ENCODE peak calls at places on chromosomes 4 and X, in seven cellular contexts. One of them, this sample, is unnamed.

GRCh38 chr4:24840826-24841587 is 45.6 kb downstream of the SOD3 start:
- DNase-seq in SK-N-SH: no peak
- DNase-seq in HL-60: no peak
- DNase-seq in uterus: no peak
- DNase-seq in stomach: no peak
- DNase-seq in mammary epithelial cell: no peak
- DNase-seq in PC-3: peak
- DNase-seq in this sample: no peak

GRCh38 chr4:179164642-179165338 is 1722.6 kb upstream of the AGA start:
- DNase-seq in uterus: no peak
- DNase-seq in stomach: no peak
- DNase-seq in HL-60: no peak
- DNase-seq in SK-N-SH: no peak
- DNase-seq in PC-3: peak
- DNase-seq in mammary epithelial cell: no peak
- DNase-seq in this sample: no peak

GRCh38 chr4:52611030-52611555 is 48.0 kb downstream of the USP46 start:
- DNase-seq in SK-N-SH: no peak
- DNase-seq in PC-3: no peak
- DNase-seq in mammary epithelial cell: no peak
- DNase-seq in HL-60: no peak
- DNase-seq in stomach: no peak
- DNase-seq in uterus: no peak
- DNase-seq in this sample: no peak

GRCh38 chr4:139015948-139016451 is 419 bp downstream of the NOCT start:
- DNase-seq in stomach: peak
- DNase-seq in mammary epithelial cell: peak
- DNase-seq in uterus: no peak
- DNase-seq in SK-N-SH: no peak
- DNase-seq in HL-60: peak
- DNase-seq in PC-3: no peak
- DNase-seq in this sample: peak

GRCh38 chrX:32483534-32484136 is 727.7 kb downstream of the DMD start:
- DNase-seq in stomach: no peak
- DNase-seq in HL-60: no peak
- DNase-seq in PC-3: peak
- DNase-seq in uterus: no peak
- DNase-seq in mammary epithelial cell: no peak
- DNase-seq in SK-N-SH: peak
- DNase-seq in this sample: no peak

GRCh38 chr4:158161561-158162354 is 11.1 kb downstream of the GASK1B start:
- DNase-seq in mammary epithelial cell: peak
- DNase-seq in uterus: peak
- DNase-seq in SK-N-SH: no peak
- DNase-seq in HL-60: peak
- DNase-seq in stomach: no peak
- DNase-seq in PC-3: peak
- DNase-seq in this sample: no peak

GRCh38 chrX:18888281-18888680 is 95.6 kb downstream of the PHKA2 start:
- DNase-seq in stomach: no peak
- DNase-seq in PC-3: no peak
- DNase-seq in HL-60: no peak
- DNase-seq in mammary epithelial cell: no peak
- DNase-seq in uterus: no peak
- DNase-seq in SK-N-SH: no peak
- DNase-seq in this sample: no peak

GRCh38 chrX:52574416-52575275 is 57.8 kb upstream of the XAGE1B start:
- DNase-seq in mammary epithelial cell: peak
- DNase-seq in PC-3: peak
- DNase-seq in HL-60: peak
- DNase-seq in uterus: no peak
- DNase-seq in stomach: no peak
- DNase-seq in SK-N-SH: peak
- DNase-seq in this sample: peak

GRCh38 chr4:118270492-118270891 is 82.3 kb downstream of the PRSS12 start:
- DNase-seq in SK-N-SH: peak
- DNase-seq in HL-60: no peak
- DNase-seq in PC-3: peak
- DNase-seq in mammary epithelial cell: peak
- DNase-seq in stomach: no peak
- DNase-seq in uterus: no peak
- DNase-seq in this sample: no peak

GRCh38 chr4:39883645-39884044 is 94.1 kb downstream of the PDS5A start:
- DNase-seq in mammary epithelial cell: peak
- DNase-seq in HL-60: no peak
- DNase-seq in SK-N-SH: no peak
- DNase-seq in PC-3: no peak
- DNase-seq in uterus: no peak
- DNase-seq in stomach: no peak
- DNase-seq in this sample: no peak

GRCh38 chr4:184649971-184650855 is 675 bp downstream of the PRIMPOL start:
- DNase-seq in HL-60: peak
- DNase-seq in PC-3: peak
- DNase-seq in uterus: no peak
- DNase-seq in stomach: no peak
- DNase-seq in SK-N-SH: peak
- DNase-seq in mammary epithelial cell: peak
- DNase-seq in this sample: no peak

GRCh38 chrX:40394302-40394701 is 186.5 kb upstream of the ATP6AP2 start:
- DNase-seq in mammary epithelial cell: no peak
- DNase-seq in uterus: no peak
- DNase-seq in SK-N-SH: no peak
- DNase-seq in PC-3: no peak
- DNase-seq in stomach: no peak
- DNase-seq in HL-60: no peak
- DNase-seq in this sample: no peak

GRCh38 chrX:30659421-30659820 is 6.2 kb downstream of the GK start:
- DNase-seq in mammary epithelial cell: peak
- DNase-seq in SK-N-SH: no peak
- DNase-seq in uterus: no peak
- DNase-seq in stomach: no peak
- DNase-seq in HL-60: peak
- DNase-seq in PC-3: peak
- DNase-seq in this sample: no peak

GRCh38 chrX:77426811-77427210 is 20.4 kb upstream of the FGF16 start:
- DNase-seq in HL-60: no peak
- DNase-seq in PC-3: peak
- DNase-seq in stomach: no peak
- DNase-seq in uterus: no peak
- DNase-seq in mammary epithelial cell: peak
- DNase-seq in SK-N-SH: no peak
- DNase-seq in this sample: no peak

GRCh38 chr4:112889619-112890294 is 159.7 kb upstream of the ANK2 start:
- DNase-seq in uterus: peak
- DNase-seq in PC-3: no peak
- DNase-seq in HL-60: no peak
- DNase-seq in mammary epithelial cell: no peak
- DNase-seq in stomach: no peak
- DNase-seq in SK-N-SH: no peak
- DNase-seq in this sample: no peak

DNA sequence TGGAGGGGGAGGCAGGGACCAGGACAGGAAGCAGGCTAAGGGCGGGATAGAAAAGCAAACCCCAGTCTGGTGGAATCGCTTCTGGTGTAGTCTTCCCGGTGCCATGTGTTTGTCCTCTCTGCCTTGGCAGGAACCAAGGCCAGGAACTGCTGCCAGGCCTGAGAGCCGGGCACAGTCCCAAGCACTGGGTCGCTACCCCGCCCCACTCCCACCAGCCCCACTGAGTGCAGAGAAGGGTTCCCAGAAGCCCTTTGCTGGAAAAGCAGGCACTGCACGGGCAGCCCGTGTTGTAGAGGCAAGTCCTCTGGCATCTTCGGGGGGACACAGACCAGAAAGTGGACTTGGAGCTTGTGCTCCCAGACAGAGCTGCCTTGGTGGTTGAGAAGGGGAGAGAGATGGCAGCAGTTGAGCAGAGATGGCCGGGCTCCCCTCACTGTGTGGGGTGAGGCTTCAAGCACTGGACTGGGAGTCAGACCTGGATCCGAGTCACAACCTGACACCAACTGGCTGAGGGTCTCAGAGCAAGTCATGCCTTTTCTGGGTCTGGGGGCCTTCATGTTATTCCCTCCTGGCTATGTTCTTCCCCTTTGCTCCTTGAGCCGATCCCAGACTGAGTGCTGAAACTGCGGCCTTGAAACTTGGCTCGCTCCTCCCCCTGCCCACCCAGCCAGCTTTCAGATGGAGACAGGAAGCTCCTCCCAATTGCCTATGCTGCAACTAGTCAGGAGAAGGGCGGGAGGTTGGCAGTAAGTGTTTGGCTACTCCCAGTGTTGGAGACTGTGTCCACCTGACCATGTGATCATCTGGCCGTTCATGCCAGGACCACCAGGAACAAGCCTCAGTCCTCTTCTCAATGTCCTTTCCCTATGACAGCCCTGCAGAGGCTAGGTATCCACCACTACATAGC is 59.7 kb upstream of the MTM1 start:
- DNase-seq in stomach: peak
- DNase-seq in uterus: peak
- DNase-seq in PC-3: no peak
- DNase-seq in HL-60: no peak
- DNase-seq in mammary epithelial cell: no peak
- DNase-seq in SK-N-SH: no peak
- DNase-seq in this sample: peak
- H3K27ac ChIP-seq in stomach: no peak
- H3K27ac ChIP-seq in uterus: peak
- H3K27ac ChIP-seq in PC-3: no peak
- H3K27ac ChIP-seq in HL-60: no peak
- H3K27ac ChIP-seq in mammary epithelial cell: no peak
- H3K27ac ChIP-seq in SK-N-SH: no peak
- H3K27ac ChIP-seq in this sample: peak

GRCh38 chr4:115042496-115042895 is 70.9 kb downstream of the NDST4 start:
- DNase-seq in SK-N-SH: peak
- DNase-seq in HL-60: no peak
- DNase-seq in stomach: no peak
- DNase-seq in PC-3: peak
- DNase-seq in mammary epithelial cell: peak
- DNase-seq in uterus: no peak
- DNase-seq in this sample: no peak
- TF ChIP-seq CTCF in SK-N-SH: peak
- TF ChIP-seq CTCF in HL-60: no peak
- TF ChIP-seq CTCF in stomach: no peak
- TF ChIP-seq CTCF in PC-3: peak
- TF ChIP-seq CTCF in mammary epithelial cell: peak
- TF ChIP-seq CTCF in uterus: no peak
- TF ChIP-seq CTCF in this sample: no peak

GRCh38 chrX:115592997-115593734 is 32.2 kb downstream of the PLS3 start:
- DNase-seq in SK-N-SH: no peak
- DNase-seq in stomach: no peak
- DNase-seq in mammary epithelial cell: peak
- DNase-seq in PC-3: peak
- DNase-seq in uterus: no peak
- DNase-seq in HL-60: no peak
- DNase-seq in this sample: no peak
- H3K4me3 ChIP-seq in SK-N-SH: no peak
- H3K4me3 ChIP-seq in stomach: no peak
- H3K4me3 ChIP-seq in mammary epithelial cell: peak
- H3K4me3 ChIP-seq in PC-3: peak
- H3K4me3 ChIP-seq in uterus: peak
- H3K4me3 ChIP-seq in HL-60: no peak
- H3K4me3 ChIP-seq in this sample: no peak

DNA sequence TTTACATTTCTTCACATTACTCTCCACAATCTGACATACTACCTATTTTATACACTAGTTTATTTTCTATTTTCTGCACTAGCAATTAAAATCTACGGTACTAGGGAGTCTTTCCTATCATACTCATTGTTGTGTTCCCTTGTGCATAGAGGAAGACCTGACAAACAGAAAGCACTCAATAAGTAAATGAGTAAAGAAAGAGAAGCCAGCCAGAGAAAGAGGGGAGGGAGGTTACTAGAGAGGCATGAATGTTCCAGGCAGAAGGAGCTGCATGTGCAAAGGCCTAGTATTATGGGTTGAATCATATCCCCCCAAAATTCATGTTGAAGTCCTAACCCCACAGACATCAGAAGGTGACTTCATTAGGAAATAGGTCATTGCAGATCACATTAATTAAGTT is 114.0 kb downstream of the ZAR1 start:
- DNase-seq in HL-60: no peak
- DNase-seq in mammary epithelial cell: no peak
- DNase-seq in uterus: no peak
- DNase-seq in stomach: no peak
- DNase-seq in SK-N-SH: no peak
- DNase-seq in PC-3: no peak
- DNase-seq in this sample: no peak
- H3K27ac ChIP-seq in HL-60: no peak
- H3K27ac ChIP-seq in mammary epithelial cell: no peak
- H3K27ac ChIP-seq in uterus: no peak
- H3K27ac ChIP-seq in stomach: no peak
- H3K27ac ChIP-seq in SK-N-SH: no peak
- H3K27ac ChIP-seq in PC-3: peak
- H3K27ac ChIP-seq in this sample: no peak

DNA sequence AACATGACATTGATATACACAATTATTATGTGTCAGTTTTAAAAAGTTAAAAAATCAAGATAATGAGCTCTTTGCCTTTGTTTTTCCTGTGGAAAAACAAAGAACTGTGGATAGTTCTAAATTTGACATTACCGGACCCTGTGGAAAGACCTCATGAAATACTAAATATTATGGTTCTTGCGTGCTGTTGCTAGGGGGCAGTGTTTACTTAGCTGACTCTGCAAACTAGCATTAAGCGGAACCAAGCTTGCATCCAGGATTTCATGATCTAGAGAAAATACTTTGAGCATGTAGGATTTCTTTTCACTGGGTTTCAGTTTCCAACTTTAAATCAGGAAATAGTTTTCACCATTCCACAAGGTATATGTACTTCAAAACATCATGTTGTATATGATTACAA is 33.6 kb downstream of the CLCN4 start:
- DNase-seq in stomach: no peak
- DNase-seq in HL-60: peak
- DNase-seq in mammary epithelial cell: peak
- DNase-seq in SK-N-SH: peak
- DNase-seq in uterus: peak
- DNase-seq in PC-3: peak
- DNase-seq in this sample: peak
- TF ChIP-seq CTCF in stomach: no peak
- TF ChIP-seq CTCF in HL-60: peak
- TF ChIP-seq CTCF in mammary epithelial cell: peak
- TF ChIP-seq CTCF in SK-N-SH: peak
- TF ChIP-seq CTCF in uterus: peak
- TF ChIP-seq CTCF in PC-3: peak
- TF ChIP-seq CTCF in this sample: peak

This sample was measured in lung.